ENCODE peak calls at places on chromosome 6, in five cellular contexts. One of them, this sample, is unnamed. For H3K4me1, the result is how much of the 10 kb centered on the place peaks cover.

GRCh38 chr6:167957626-167958025 is 39.8 kb upstream of the KIF25 start:
- DNase-seq in tibial nerve: no peak
- DNase-seq in heart left ventricle: no peak
- DNase-seq in thoracic aorta: no peak
- DNase-seq in vagina: no peak
- DNase-seq in this sample: no peak

GRCh38 chr6:128570439-128571063 is 50.2 kb upstream of the PTPRK start:
- DNase-seq in tibial nerve: no peak
- DNase-seq in heart left ventricle: no peak
- DNase-seq in thoracic aorta: no peak
- DNase-seq in vagina: no peak
- DNase-seq in this sample: no peak

GRCh38 chr6:46491201-46491788 is at the start of gene RCAN2:
- DNase-seq in tibial nerve: peak
- DNase-seq in heart left ventricle: peak
- DNase-seq in thoracic aorta: peak
- DNase-seq in vagina: no peak
- DNase-seq in this sample: peak

GRCh38 chr6:121520337-121521163 is 85.1 kb downstream of the GJA1 start:
- DNase-seq in tibial nerve: no peak
- DNase-seq in heart left ventricle: no peak
- DNase-seq in thoracic aorta: no peak
- DNase-seq in vagina: no peak
- DNase-seq in this sample: peak

GRCh38 chr6:113774122-113774835 is 82.9 kb upstream of the MARCKS start:
- DNase-seq in tibial nerve: no peak
- DNase-seq in heart left ventricle: no peak
- DNase-seq in thoracic aorta: no peak
- DNase-seq in vagina: no peak
- DNase-seq in this sample: peak

GRCh38 chr6:169830876-169831275 is 79.5 kb downstream of the ERMARD start:
- DNase-seq in tibial nerve: no peak
- DNase-seq in heart left ventricle: no peak
- DNase-seq in thoracic aorta: no peak
- DNase-seq in vagina: peak
- DNase-seq in this sample: no peak

GRCh38 chr6:160177220-160177619 is 55.6 kb downstream of the SLC22A1 start:
- DNase-seq in tibial nerve: no peak
- DNase-seq in heart left ventricle: no peak
- DNase-seq in thoracic aorta: no peak
- DNase-seq in vagina: no peak
- DNase-seq in this sample: no peak

GRCh38 chr6:43847741-43848630 is 78.0 kb downstream of the VEGFA start:
- DNase-seq in tibial nerve: no peak
- DNase-seq in heart left ventricle: no peak
- DNase-seq in thoracic aorta: no peak
- DNase-seq in vagina: no peak
- DNase-seq in this sample: no peak

GRCh38 chr6:168355716-168356522 is 36.3 kb upstream of the DACT2 start:
- DNase-seq in tibial nerve: peak
- DNase-seq in heart left ventricle: peak
- DNase-seq in thoracic aorta: no peak
- DNase-seq in vagina: no peak
- DNase-seq in this sample: no peak

GRCh38 chr6:1381397-1382330 is 7.7 kb upstream of the FOXF2 start:
- DNase-seq in tibial nerve: peak
- DNase-seq in heart left ventricle: no peak
- DNase-seq in thoracic aorta: no peak
- DNase-seq in vagina: no peak
- DNase-seq in this sample: peak

GRCh38 chr6:161901740-161902426 is 628.0 kb upstream of the AGPAT4 start:
- DNase-seq in tibial nerve: no peak
- DNase-seq in heart left ventricle: no peak
- DNase-seq in thoracic aorta: no peak
- DNase-seq in vagina: no peak
- DNase-seq in this sample: no peak

GRCh38 chr6:106832766-106833510 is 141.6 kb downstream of the CD24 start:
- DNase-seq in tibial nerve: no peak
- DNase-seq in heart left ventricle: no peak
- DNase-seq in thoracic aorta: no peak
- DNase-seq in vagina: no peak
- DNase-seq in this sample: no peak

GRCh38 chr6:10721850-10722569 is 860 bp upstream of the TMEM14C start:
- DNase-seq in tibial nerve: no peak
- DNase-seq in heart left ventricle: no peak
- DNase-seq in thoracic aorta: no peak
- DNase-seq in vagina: no peak
- DNase-seq in this sample: no peak

GRCh38 chr6:17622144-17622543 is 22.0 kb downstream of the FAM8A1 start:
- DNase-seq in tibial nerve: no peak
- DNase-seq in heart left ventricle: peak
- DNase-seq in thoracic aorta: no peak
- DNase-seq in vagina: no peak
- DNase-seq in this sample: no peak

GRCh38 chr6:159969204-159969912 is 476 bp downstream of the IGF2R start:
- DNase-seq in tibial nerve: no peak
- DNase-seq in heart left ventricle: peak
- DNase-seq in thoracic aorta: no peak
- DNase-seq in vagina: no peak
- DNase-seq in this sample: peak

GRCh38 chr6:154232013-154232920 is 124.3 kb downstream of the IPCEF1 start:
- DNase-seq in tibial nerve: no peak
- DNase-seq in heart left ventricle: no peak
- DNase-seq in thoracic aorta: no peak
- DNase-seq in vagina: no peak
- DNase-seq in this sample: peak
- H3K4me3 ChIP-seq in tibial nerve: no peak
- H3K4me3 ChIP-seq in heart left ventricle: no peak
- H3K4me3 ChIP-seq in thoracic aorta: no peak
- H3K4me3 ChIP-seq in vagina: no peak
- H3K4me3 ChIP-seq in this sample: no peak

GRCh38 chr6:12291785-12292604 is 1.8 kb downstream of the EDN1 start:
- DNase-seq in tibial nerve: no peak
- DNase-seq in heart left ventricle: no peak
- DNase-seq in thoracic aorta: no peak
- DNase-seq in vagina: no peak
- DNase-seq in this sample: peak
- H3K4me1 ChIP-seq in tibial nerve: under half
- H3K4me1 ChIP-seq in heart left ventricle: under half
- H3K4me1 ChIP-seq in thoracic aorta: under half
- H3K4me1 ChIP-seq in vagina: under half
- H3K4me1 ChIP-seq in this sample: under half

GRCh38 chr6:7112741-7113313 is 5.1 kb downstream of the RREB1 start:
- DNase-seq in tibial nerve: no peak
- DNase-seq in heart left ventricle: peak
- DNase-seq in thoracic aorta: no peak
- DNase-seq in vagina: no peak
- DNase-seq in this sample: no peak

GRCh38 chr6:7110092-7110792 is 2.5 kb downstream of the RREB1 start:
- DNase-seq in tibial nerve: no peak
- DNase-seq in heart left ventricle: no peak
- DNase-seq in thoracic aorta: no peak
- DNase-seq in vagina: no peak
- DNase-seq in this sample: no peak

GRCh38 chr6:7108196-7108963 is 619 bp downstream of the RREB1 start:
- DNase-seq in tibial nerve: peak
- DNase-seq in heart left ventricle: peak
- DNase-seq in thoracic aorta: no peak
- DNase-seq in vagina: no peak
- DNase-seq in this sample: peak

GRCh38 chr6:7108964-7109836 is 1.4 kb downstream of the RREB1 start:
- DNase-seq in tibial nerve: peak
- DNase-seq in heart left ventricle: peak
- DNase-seq in thoracic aorta: peak
- DNase-seq in vagina: no peak
- DNase-seq in this sample: peak

GRCh38 chr6:7111095-7111690 is 3.4 kb downstream of the RREB1 start:
- DNase-seq in tibial nerve: no peak
- DNase-seq in heart left ventricle: no peak
- DNase-seq in thoracic aorta: no peak
- DNase-seq in vagina: no peak
- DNase-seq in this sample: no peak
- H3K4me3 ChIP-seq in tibial nerve: no peak
- H3K4me3 ChIP-seq in heart left ventricle: no peak
- H3K4me3 ChIP-seq in thoracic aorta: no peak
- H3K4me3 ChIP-seq in vagina: no peak
- H3K4me3 ChIP-seq in this sample: peak

GRCh38 chr6:4935486-4935885 is 68.4 kb downstream of the RPP40 start:
- DNase-seq in tibial nerve: no peak
- DNase-seq in heart left ventricle: no peak
- DNase-seq in thoracic aorta: no peak
- DNase-seq in vagina: no peak
- DNase-seq in this sample: no peak

GRCh38 chr6:4936681-4937041 is 67.2 kb downstream of the RPP40 start:
- DNase-seq in tibial nerve: peak
- DNase-seq in heart left ventricle: no peak
- DNase-seq in thoracic aorta: no peak
- DNase-seq in vagina: no peak
- DNase-seq in this sample: peak

GRCh38 chr6:4939241-4939640 is 64.6 kb downstream of the RPP40 start:
- DNase-seq in tibial nerve: no peak
- DNase-seq in heart left ventricle: no peak
- DNase-seq in thoracic aorta: no peak
- DNase-seq in vagina: no peak
- DNase-seq in this sample: no peak

GRCh38 chr6:4937414-4937813 is 66.4 kb downstream of the RPP40 start:
- DNase-seq in tibial nerve: no peak
- DNase-seq in heart left ventricle: no peak
- DNase-seq in thoracic aorta: no peak
- DNase-seq in vagina: no peak
- DNase-seq in this sample: no peak

DNA sequence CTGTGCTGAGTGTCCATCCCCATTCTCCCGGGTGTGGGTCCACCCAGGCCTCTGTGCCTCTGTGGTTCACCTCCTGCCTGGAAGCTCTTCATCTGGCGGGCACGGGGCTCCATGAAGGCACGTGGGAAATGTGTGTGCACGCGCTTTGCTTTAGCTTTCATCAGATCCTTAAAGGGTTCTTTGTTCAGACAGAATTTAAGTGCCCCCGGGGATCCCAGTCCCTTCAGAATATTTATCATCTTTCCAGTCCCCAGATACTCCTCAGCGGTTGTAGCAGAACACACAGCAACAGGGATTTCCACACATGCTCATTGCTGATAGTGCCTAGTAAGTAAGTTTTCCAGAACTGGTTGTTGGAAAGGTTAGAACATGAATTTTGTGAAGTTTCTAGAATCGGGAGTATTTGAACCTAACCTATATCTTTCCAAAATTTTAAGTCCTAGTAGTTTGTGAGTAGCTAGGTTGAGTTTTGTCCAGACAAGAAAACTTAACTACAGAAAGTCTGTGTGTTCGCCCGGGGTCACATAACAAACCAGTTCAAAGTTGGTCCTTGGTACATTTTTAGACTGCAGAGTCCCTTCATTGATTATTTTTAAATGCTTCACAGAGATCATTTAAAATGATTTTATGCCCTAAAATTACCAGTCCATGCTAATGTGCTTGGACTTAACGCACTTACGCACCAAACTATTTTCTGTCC is 67.7 kb downstream of the RPP40 start:
- DNase-seq in tibial nerve: no peak
- DNase-seq in heart left ventricle: no peak
- DNase-seq in thoracic aorta: no peak
- DNase-seq in vagina: no peak
- DNase-seq in this sample: no peak
- H3K4me1 ChIP-seq in tibial nerve: under half
- H3K4me1 ChIP-seq in heart left ventricle: under half
- H3K4me1 ChIP-seq in thoracic aorta: under half
- H3K4me1 ChIP-seq in vagina: under half
- H3K4me1 ChIP-seq in this sample: under half

GRCh38 chr6:52063584-52064400 is 23.6 kb downstream of the PKHD1 start:
- DNase-seq in tibial nerve: no peak
- DNase-seq in heart left ventricle: no peak
- DNase-seq in thoracic aorta: no peak
- DNase-seq in vagina: no peak
- DNase-seq in this sample: peak
- H3K4me3 ChIP-seq in tibial nerve: no peak
- H3K4me3 ChIP-seq in heart left ventricle: no peak
- H3K4me3 ChIP-seq in thoracic aorta: no peak
- H3K4me3 ChIP-seq in vagina: peak
- H3K4me3 ChIP-seq in this sample: peak

GRCh38 chr6:144535630-144536029 is 250.5 kb downstream of the UTRN start:
- DNase-seq in tibial nerve: no peak
- DNase-seq in heart left ventricle: no peak
- DNase-seq in thoracic aorta: no peak
- DNase-seq in vagina: no peak
- DNase-seq in this sample: no peak

GRCh38 chr6:144536079-144536478 is 250.9 kb downstream of the UTRN start:
- DNase-seq in tibial nerve: no peak
- DNase-seq in heart left ventricle: no peak
- DNase-seq in thoracic aorta: no peak
- DNase-seq in vagina: no peak
- DNase-seq in this sample: no peak

GRCh38 chr6:144528605-144529425 is 243.7 kb downstream of the UTRN start:
- DNase-seq in tibial nerve: no peak
- DNase-seq in heart left ventricle: no peak
- DNase-seq in thoracic aorta: no peak
- DNase-seq in vagina: no peak
- DNase-seq in this sample: no peak

GRCh38 chr6:144530118-144530517 is 245.0 kb downstream of the UTRN start:
- DNase-seq in tibial nerve: no peak
- DNase-seq in heart left ventricle: no peak
- DNase-seq in thoracic aorta: no peak
- DNase-seq in vagina: no peak
- DNase-seq in this sample: no peak

GRCh38 chr6:144534123-144534676 is 249.1 kb downstream of the UTRN start:
- DNase-seq in tibial nerve: no peak
- DNase-seq in heart left ventricle: no peak
- DNase-seq in thoracic aorta: no peak
- DNase-seq in vagina: no peak
- DNase-seq in this sample: peak
- H3K4me1 ChIP-seq in tibial nerve: under half
- H3K4me1 ChIP-seq in heart left ventricle: under half
- H3K4me1 ChIP-seq in thoracic aorta: under half
- H3K4me1 ChIP-seq in vagina: under half
- H3K4me1 ChIP-seq in this sample: under half

GRCh38 chr6:133243723-133244122 is 2.6 kb downstream of the EYA4 start:
- DNase-seq in tibial nerve: no peak
- DNase-seq in heart left ventricle: no peak
- DNase-seq in thoracic aorta: no peak
- DNase-seq in vagina: no peak
- DNase-seq in this sample: no peak

GRCh38 chr6:133240511-133241087 is 558 bp upstream of the EYA4 start:
- DNase-seq in tibial nerve: no peak
- DNase-seq in heart left ventricle: peak
- DNase-seq in thoracic aorta: no peak
- DNase-seq in vagina: no peak
- DNase-seq in this sample: peak

GRCh38 chr6:133242761-133243590 is 1.8 kb downstream of the EYA4 start:
- DNase-seq in tibial nerve: peak
- DNase-seq in heart left ventricle: no peak
- DNase-seq in thoracic aorta: no peak
- DNase-seq in vagina: no peak
- DNase-seq in this sample: no peak

GRCh38 chr6:133241901-133242760 is 974 bp downstream of the EYA4 start:
- DNase-seq in tibial nerve: peak
- DNase-seq in heart left ventricle: peak
- DNase-seq in thoracic aorta: no peak
- DNase-seq in vagina: no peak
- DNase-seq in this sample: peak

GRCh38 chr6:133241088-133241900 is at the start of gene EYA4:
- DNase-seq in tibial nerve: no peak
- DNase-seq in heart left ventricle: peak
- DNase-seq in thoracic aorta: no peak
- DNase-seq in vagina: no peak
- DNase-seq in this sample: peak
- H3K4me3 ChIP-seq in tibial nerve: peak
- H3K4me3 ChIP-seq in heart left ventricle: peak
- H3K4me3 ChIP-seq in thoracic aorta: peak
- H3K4me3 ChIP-seq in vagina: peak
- H3K4me3 ChIP-seq in this sample: peak

GRCh38 chr6:13302291-13302690 is 26.0 kb downstream of the TBC1D7 start:
- DNase-seq in tibial nerve: no peak
- DNase-seq in heart left ventricle: no peak
- DNase-seq in thoracic aorta: no peak
- DNase-seq in vagina: no peak
- DNase-seq in this sample: no peak
- H3K4me1 ChIP-seq in tibial nerve: under half
- H3K4me1 ChIP-seq in heart left ventricle: under half
- H3K4me1 ChIP-seq in thoracic aorta: under half
- H3K4me1 ChIP-seq in vagina: under half
- H3K4me1 ChIP-seq in this sample: under half